ENCODE peak calls at places on chromosomes 11 and 22, in eight cellular contexts. G is brain microvascular endothelial cell, T is adrenal gland, B is lower lobe of right lung, N is WTC11, U is GM10248, E is uterus, Y is kidney. P is an unnamed sample.

GRCh38 chr11:76379811-76380160 is 1.1 kb downstream of the THAP12 start:
- DNase-seq in E (no peak), Y (no peak), G (no peak), B (no peak), U (no peak), N (no peak), T (no peak), P (no peak)

GRCh38 chr11:134612416-134613030 is 200.5 kb upstream of the B3GAT1 start:
- DNase-seq in T (no peak), E (no peak), Y (no peak), B (no peak), U (no peak), N (no peak), G (no peak), P (no peak)

GRCh38 chr11:75132080-75132479 is 18.8 kb upstream of the SLCO2B1 start:
- DNase-seq in Y (no peak), B (no peak), U (no peak), G (no peak), T (no peak), E (no peak), N (no peak), P (no peak)

GRCh38 chr22:27331526-27332281 is 469.9 kb downstream of the MN1 start:
- DNase-seq in B (peak; percentile 70), T (peak; percentile 51), N (peak; percentile 70), E (no peak), Y (peak; percentile 82), U (no peak), G (peak; percentile 42), P (no peak)

GRCh38 chr11:119011476-119011875 is 6.7 kb downstream of the RPS25 start:
- DNase-seq in T (no peak), U (no peak), N (no peak), E (no peak), B (no peak), Y (no peak), G (no peak), P (no peak)

GRCh38 chr11:110410638-110411037 is 19.1 kb upstream of the FDX1 start:
- DNase-seq in N (no peak), U (no peak), Y (no peak), G (no peak), T (no peak), E (no peak), B (no peak), P (no peak)

GRCh38 chr11:104118105-104118762 is 45.7 kb downstream of the PDGFD start:
- DNase-seq in T (no peak), B (no peak), U (no peak), N (no peak), G (no peak), Y (no peak), E (no peak), P (no peak)

GRCh38 chr22:30485362-30485988 is 13.7 kb upstream of the SEC14L3 start:
- DNase-seq in T (peak; percentile 71), B (peak; percentile 79), E (peak; percentile 43), N (peak; percentile 84), Y (no peak), U (peak; percentile 94), G (peak; percentile 18), P (peak; percentile 92)

GRCh38 chr11:19631657-19632325 is 80.8 kb upstream of the NAV2 start:
- DNase-seq in B (no peak), G (no peak), T (no peak), N (no peak), Y (no peak), E (no peak), U (no peak), P (no peak)

GRCh38 chr11:112300094-112300786 is 39.6 kb upstream of the PLET1 start:
- DNase-seq in G (no peak), N (no peak), T (no peak), B (no peak), E (no peak), Y (no peak), U (no peak), P (no peak)

GRCh38 chr11:66438504-66439466 is at the start of gene MRPL11:
- DNase-seq in T (peak; percentile 86), E (peak; percentile 89), B (peak; percentile 92), N (peak; percentile 95), U (peak; percentile 96), Y (peak; percentile 90), G (peak; percentile 91), P (peak; percentile 98)
- TF ChIP-seq CTCF in T (peak; percentile 40), E (peak; percentile 80), B (peak; percentile 71), N (no peak), U (peak; percentile 74), Y (peak; percentile 74), G (peak; percentile 76), P (peak; percentile 82)

GRCh38 chr22:46830841-46831240 is 68.4 kb downstream of the TBC1D22A start:
- DNase-seq in G (peak; percentile 24), N (no peak), E (no peak), T (peak; percentile 32), Y (no peak), B (no peak), U (no peak), P (no peak)

GRCh38 chr22:46835288-46835687 is 72.8 kb downstream of the TBC1D22A start:
- DNase-seq in N (no peak), Y (no peak), U (no peak), G (no peak), B (no peak), E (no peak), T (no peak), P (no peak)

GRCh38 chr22:46835693-46836092 is 73.2 kb downstream of the TBC1D22A start:
- DNase-seq in G (no peak), U (no peak), Y (no peak), E (no peak), B (no peak), T (no peak), N (no peak), P (no peak)

GRCh38 chr22:46830001-46830715 is 67.7 kb downstream of the TBC1D22A start:
- DNase-seq in T (peak; percentile 74), B (no peak), N (no peak), Y (no peak), E (no peak), G (peak; percentile 76), U (no peak), P (no peak)

GRCh38 chr22:46833228-46833627 is 70.8 kb downstream of the TBC1D22A start:
- DNase-seq in Y (no peak), G (peak; percentile 23), T (no peak), N (peak; percentile 67), U (no peak), B (no peak), E (no peak), P (no peak)
- TF ChIP-seq CTCF in Y (peak; percentile 44), G (peak; percentile 67), T (no peak), N (no peak), U (no peak), B (no peak), E (no peak), P (no peak)

GRCh38 chr22:22123960-22124278 is 120.7 kb upstream of the VPREB1 start:
- DNase-seq in G (no peak), T (no peak), U (no peak), B (no peak), E (no peak), Y (no peak), N (no peak), P (no peak)

GRCh38 chr22:22123118-22123959 is 121.2 kb upstream of the VPREB1 start:
- DNase-seq in N (no peak), E (no peak), U (no peak), T (no peak), G (no peak), Y (no peak), B (no peak), P (no peak)

GRCh38 chr22:22125579-22126468 is 118.8 kb upstream of the VPREB1 start:
- DNase-seq in B (no peak), U (no peak), T (no peak), E (no peak), N (no peak), G (no peak), Y (no peak), P (no peak)

GRCh38 chr22:22124374-22124773 is 120.2 kb upstream of the VPREB1 start:
- DNase-seq in B (no peak), U (no peak), T (no peak), G (no peak), N (no peak), E (no peak), Y (no peak), P (no peak)

GRCh38 chr22:22125028-22125578 is 119.5 kb upstream of the VPREB1 start:
- DNase-seq in G (no peak), T (no peak), N (no peak), U (no peak), B (no peak), E (no peak), Y (peak; percentile 58), P (no peak)
- TF ChIP-seq CTCF in G (no peak), T (no peak), N (no peak), U (no peak), B (no peak), E (no peak), Y (no peak), P (no peak)

GRCh38 chr22:41256254-41256897 is 15.6 kb upstream of the CHADL start:
- DNase-seq in N (no peak), U (no peak), B (no peak), T (peak; percentile 40), E (no peak), Y (no peak), G (peak; percentile 76), P (no peak)
- TF ChIP-seq CTCF in N (no peak), U (no peak), B (no peak), T (no peak), E (no peak), Y (no peak), G (peak; percentile 44), P (no peak)

GRCh38 chr11:61961570-61962212 is 5.7 kb downstream of the FTH1 start:
- DNase-seq in U (peak; percentile 3), G (peak; percentile 41), Y (peak; percentile 88), B (no peak), E (peak; percentile 52), N (no peak), T (peak; percentile 56), P (no peak)

GRCh38 chr11:61964941-61965282 is 2.5 kb downstream of the FTH1 start:
- DNase-seq in G (no peak), B (no peak), U (no peak), T (peak; percentile 4), E (no peak), Y (no peak), N (no peak), P (no peak)

GRCh38 chr11:61963282-61964057 is 4.0 kb downstream of the FTH1 start:
- DNase-seq in U (no peak), B (no peak), G (no peak), N (no peak), Y (peak; percentile 59), T (peak; percentile 32), E (peak; percentile 29), P (no peak)

GRCh38 chr11:61962213-61963015 is 5.0 kb downstream of the FTH1 start:
- DNase-seq in Y (peak; percentile 47), N (no peak), T (peak; percentile 10), B (no peak), U (no peak), E (peak; percentile 18), G (peak; percentile 14), P (no peak)

DNA sequence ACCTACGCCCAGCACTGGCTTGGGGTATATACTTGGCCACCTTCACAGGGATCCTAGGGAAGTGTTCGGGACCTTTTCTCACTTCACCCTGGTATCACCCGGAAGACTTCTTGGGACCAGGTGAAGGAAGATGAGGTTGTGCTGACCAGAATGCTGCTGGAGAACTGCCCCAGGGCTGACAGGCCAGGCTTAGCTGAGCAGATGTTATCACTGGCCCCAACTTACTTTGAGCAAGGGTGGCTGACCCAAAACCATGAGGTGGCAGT is 4.5 kb downstream of the FTH1 start:
- DNase-seq in U (no peak), E (peak; percentile 18), Y (no peak), T (no peak), N (no peak), G (no peak), B (no peak), P (no peak)
- TF ChIP-seq CTCF in U (no peak), E (no peak), Y (no peak), T (no peak), N (no peak), G (no peak), B (no peak), P (no peak)